ENCODE peak calls at places on chromosomes 13 and 19, in six cellular contexts. One of them, this sample, is unnamed.
A peak's percentile ranks its signal among the peaks of the same experiment; 100 is the strongest.

GRCh38 chr13:30880756-30881155 is 25.3 kb upstream of the MEDAG start:
- DNase-seq in tibial nerve: peak; percentile 62
- DNase-seq in brain microvascular endothelial cell: peak; percentile 89
- DNase-seq in fibroblast of mammary gland: peak; percentile 98
- DNase-seq in body of pancreas: no peak
- DNase-seq in pancreas: no peak
- DNase-seq in this sample: peak; percentile 94

GRCh38 chr19:35845215-35846037 is 6.9 kb downstream of the NPHS1 start:
- DNase-seq in tibial nerve: no peak
- DNase-seq in brain microvascular endothelial cell: no peak
- DNase-seq in fibroblast of mammary gland: peak; percentile 28
- DNase-seq in body of pancreas: peak; percentile 85
- DNase-seq in pancreas: peak; percentile 78
- DNase-seq in this sample: no peak

GRCh38 chr19:51317968-51318367 is 6.5 kb downstream of the IGLON5 start:
- DNase-seq in tibial nerve: no peak
- DNase-seq in brain microvascular endothelial cell: no peak
- DNase-seq in fibroblast of mammary gland: no peak
- DNase-seq in body of pancreas: no peak
- DNase-seq in pancreas: no peak
- DNase-seq in this sample: no peak

GRCh38 chr19:45076029-45076850 is at the start of gene ZNF296:
- DNase-seq in tibial nerve: peak; percentile 30
- DNase-seq in brain microvascular endothelial cell: no peak
- DNase-seq in fibroblast of mammary gland: peak; percentile 31
- DNase-seq in body of pancreas: peak; percentile 88
- DNase-seq in pancreas: peak; percentile 72
- DNase-seq in this sample: peak; percentile 35

GRCh38 chr13:76886292-76887061 is at the start of gene KCTD12:
- DNase-seq in tibial nerve: peak; percentile 78
- DNase-seq in brain microvascular endothelial cell: peak; percentile 69
- DNase-seq in fibroblast of mammary gland: peak; percentile 78
- DNase-seq in body of pancreas: peak; percentile 81
- DNase-seq in pancreas: peak; percentile 70
- DNase-seq in this sample: peak; percentile 84

GRCh38 chr13:46040763-46041162 is 11.8 kb downstream of the ZC3H13 start:
- DNase-seq in tibial nerve: no peak
- DNase-seq in brain microvascular endothelial cell: no peak
- DNase-seq in fibroblast of mammary gland: no peak
- DNase-seq in body of pancreas: no peak
- DNase-seq in pancreas: no peak
- DNase-seq in this sample: peak; percentile 10

GRCh38 chr13:29369060-29369743 is 226.3 kb downstream of the SLC7A1 start:
- DNase-seq in tibial nerve: no peak
- DNase-seq in brain microvascular endothelial cell: peak; percentile 11
- DNase-seq in fibroblast of mammary gland: peak; percentile 50
- DNase-seq in body of pancreas: peak; percentile 16
- DNase-seq in pancreas: no peak
- DNase-seq in this sample: peak; percentile 56

GRCh38 chr19:49019242-49019932 is 2.5 kb upstream of the LHB start:
- DNase-seq in tibial nerve: peak; percentile 25
- DNase-seq in brain microvascular endothelial cell: peak; percentile 22
- DNase-seq in fibroblast of mammary gland: peak; percentile 31
- DNase-seq in body of pancreas: peak; percentile 98
- DNase-seq in pancreas: peak; percentile 80
- DNase-seq in this sample: peak; percentile 28

GRCh38 chr13:109955598-109955997 is 169.2 kb upstream of the IRS2 start:
- DNase-seq in tibial nerve: no peak
- DNase-seq in brain microvascular endothelial cell: peak; percentile 15
- DNase-seq in fibroblast of mammary gland: peak; percentile 28
- DNase-seq in body of pancreas: no peak
- DNase-seq in pancreas: no peak
- DNase-seq in this sample: peak; percentile 58

GRCh38 chr13:72290962-72291681 is 424.1 kb upstream of the DACH1 start:
- DNase-seq in tibial nerve: no peak
- DNase-seq in brain microvascular endothelial cell: peak; percentile 58
- DNase-seq in fibroblast of mammary gland: peak; percentile 12
- DNase-seq in body of pancreas: no peak
- DNase-seq in pancreas: no peak
- DNase-seq in this sample: peak; percentile 44

GRCh38 chr13:36244073-36244472 is 29.7 kb upstream of the SOHLH2 start:
- DNase-seq in tibial nerve: no peak
- DNase-seq in brain microvascular endothelial cell: no peak
- DNase-seq in fibroblast of mammary gland: no peak
- DNase-seq in body of pancreas: no peak
- DNase-seq in pancreas: no peak
- DNase-seq in this sample: no peak

GRCh38 chr13:49098771-49099512 is 121.2 kb upstream of the MLNR start:
- DNase-seq in tibial nerve: no peak
- DNase-seq in brain microvascular endothelial cell: no peak
- DNase-seq in fibroblast of mammary gland: peak; percentile 38
- DNase-seq in body of pancreas: no peak
- DNase-seq in pancreas: no peak
- DNase-seq in this sample: peak; percentile 37

GRCh38 chr13:30061217-30061616 is 210.8 kb upstream of the UBL3 start:
- DNase-seq in tibial nerve: no peak
- DNase-seq in brain microvascular endothelial cell: no peak
- DNase-seq in fibroblast of mammary gland: peak; percentile 47
- DNase-seq in body of pancreas: no peak
- DNase-seq in pancreas: no peak
- DNase-seq in this sample: no peak

GRCh38 chr19:13953021-13953531 is 767 bp downstream of the DCAF15 start:
- DNase-seq in tibial nerve: no peak
- DNase-seq in brain microvascular endothelial cell: no peak
- DNase-seq in fibroblast of mammary gland: peak; percentile 63
- DNase-seq in body of pancreas: no peak
- DNase-seq in pancreas: no peak
- DNase-seq in this sample: peak; percentile 63

GRCh38 chr13:66216723-66217122 is 1013.4 kb downstream of the PCDH9 start:
- DNase-seq in tibial nerve: no peak
- DNase-seq in brain microvascular endothelial cell: peak; percentile 0
- DNase-seq in fibroblast of mammary gland: peak; percentile 46
- DNase-seq in body of pancreas: no peak
- DNase-seq in pancreas: no peak
- DNase-seq in this sample: peak; percentile 17

GRCh38 chr13:47087841-47088240 is 191.0 kb upstream of the HTR2A start:
- DNase-seq in tibial nerve: no peak
- DNase-seq in brain microvascular endothelial cell: peak; percentile 63
- DNase-seq in fibroblast of mammary gland: peak; percentile 87
- DNase-seq in body of pancreas: no peak
- DNase-seq in pancreas: no peak
- DNase-seq in this sample: peak; percentile 26

GRCh38 chr13:48561461-48562224 is 28.8 kb upstream of the RCBTB2 start:
- DNase-seq in tibial nerve: no peak
- DNase-seq in brain microvascular endothelial cell: no peak
- DNase-seq in fibroblast of mammary gland: no peak
- DNase-seq in body of pancreas: no peak
- DNase-seq in pancreas: no peak
- DNase-seq in this sample: no peak

GRCh38 chr13:28475916-28476725 is 18.8 kb downstream of the FLT1 start:
- DNase-seq in tibial nerve: no peak
- DNase-seq in brain microvascular endothelial cell: peak; percentile 85
- DNase-seq in fibroblast of mammary gland: peak; percentile 93
- DNase-seq in body of pancreas: no peak
- DNase-seq in pancreas: no peak
- DNase-seq in this sample: peak; percentile 94

GRCh38 chr19:30690935-30691505 is 318.8 kb downstream of the ZNF536 start:
- DNase-seq in tibial nerve: no peak
- DNase-seq in brain microvascular endothelial cell: no peak
- DNase-seq in fibroblast of mammary gland: no peak
- DNase-seq in body of pancreas: no peak
- DNase-seq in pancreas: no peak
- DNase-seq in this sample: no peak

GRCh38 chr13:47250141-47250540 is 353.3 kb upstream of the HTR2A start:
- DNase-seq in tibial nerve: no peak
- DNase-seq in brain microvascular endothelial cell: peak; percentile 22
- DNase-seq in fibroblast of mammary gland: peak; percentile 98
- DNase-seq in body of pancreas: no peak
- DNase-seq in pancreas: no peak
- DNase-seq in this sample: peak; percentile 92

GRCh38 chr13:19052180-19052579 is 129.4 kb downstream of the TUBA3C start:
- DNase-seq in tibial nerve: no peak
- DNase-seq in brain microvascular endothelial cell: no peak
- DNase-seq in fibroblast of mammary gland: no peak
- DNase-seq in body of pancreas: no peak
- DNase-seq in pancreas: no peak
- DNase-seq in this sample: no peak

GRCh38 chr19:6412111-6412999 is 12.3 kb downstream of the KHSRP start:
- DNase-seq in tibial nerve: no peak
- DNase-seq in brain microvascular endothelial cell: peak; percentile 2
- DNase-seq in fibroblast of mammary gland: no peak
- DNase-seq in body of pancreas: peak; percentile 65
- DNase-seq in pancreas: no peak
- DNase-seq in this sample: peak; percentile 25

GRCh38 chr13:98462946-98463345 is 114.0 kb downstream of the STK24 start:
- DNase-seq in tibial nerve: no peak
- DNase-seq in brain microvascular endothelial cell: no peak
- DNase-seq in fibroblast of mammary gland: no peak
- DNase-seq in body of pancreas: no peak
- DNase-seq in pancreas: no peak
- DNase-seq in this sample: no peak

GRCh38 chr13:101155920-101156319 is 260.4 kb downstream of the NALCN start:
- DNase-seq in tibial nerve: no peak
- DNase-seq in brain microvascular endothelial cell: no peak
- DNase-seq in fibroblast of mammary gland: peak; percentile 16
- DNase-seq in body of pancreas: no peak
- DNase-seq in pancreas: no peak
- DNase-seq in this sample: no peak

GRCh38 chr19:41554902-41555301 is 21.1 kb upstream of the CEACAM21 start:
- DNase-seq in tibial nerve: no peak
- DNase-seq in brain microvascular endothelial cell: no peak
- DNase-seq in fibroblast of mammary gland: no peak
- DNase-seq in body of pancreas: no peak
- DNase-seq in pancreas: no peak
- DNase-seq in this sample: no peak

GRCh38 chr13:111916201-111916600 is 150.7 kb upstream of the SOX1 start:
- DNase-seq in tibial nerve: no peak
- DNase-seq in brain microvascular endothelial cell: no peak
- DNase-seq in fibroblast of mammary gland: no peak
- DNase-seq in body of pancreas: no peak
- DNase-seq in pancreas: no peak
- DNase-seq in this sample: no peak

GRCh38 chr19:54316746-54317107 is 3.8 kb upstream of the LILRA5 start:
- DNase-seq in tibial nerve: no peak
- DNase-seq in brain microvascular endothelial cell: no peak
- DNase-seq in fibroblast of mammary gland: no peak
- DNase-seq in body of pancreas: no peak
- DNase-seq in pancreas: no peak
- DNase-seq in this sample: no peak

GRCh38 chr13:74015137-74015536 is 119.1 kb downstream of the KLF12 start:
- DNase-seq in tibial nerve: no peak
- DNase-seq in brain microvascular endothelial cell: no peak
- DNase-seq in fibroblast of mammary gland: peak; percentile 35
- DNase-seq in body of pancreas: no peak
- DNase-seq in pancreas: no peak
- DNase-seq in this sample: no peak

GRCh38 chr19:15251749-15252397 is 19.6 kb upstream of the EPHX3 start:
- DNase-seq in tibial nerve: peak; percentile 69
- DNase-seq in brain microvascular endothelial cell: peak; percentile 92
- DNase-seq in fibroblast of mammary gland: peak; percentile 98
- DNase-seq in body of pancreas: peak; percentile 60
- DNase-seq in pancreas: peak; percentile 53
- DNase-seq in this sample: peak; percentile 95
- H3K4me3 ChIP-seq in tibial nerve: no peak overlapping the region
- H3K4me3 ChIP-seq in brain microvascular endothelial cell: peak overlapping the region; percentile 38
- H3K4me3 ChIP-seq in fibroblast of mammary gland: no peak overlapping the region
- H3K4me3 ChIP-seq in body of pancreas: no peak overlapping the region
- H3K4me3 ChIP-seq in pancreas: no peak overlapping the region
- H3K4me3 ChIP-seq in this sample: no peak overlapping the region

GRCh38 chr19:5137571-5138124 is 168.7 kb downstream of the KDM4B start:
- DNase-seq in tibial nerve: no peak
- DNase-seq in brain microvascular endothelial cell: no peak
- DNase-seq in fibroblast of mammary gland: no peak
- DNase-seq in body of pancreas: peak; percentile 48
- DNase-seq in pancreas: no peak
- DNase-seq in this sample: no peak

GRCh38 chr19:5137114-5137513 is 168.2 kb downstream of the KDM4B start:
- DNase-seq in tibial nerve: no peak
- DNase-seq in brain microvascular endothelial cell: no peak
- DNase-seq in fibroblast of mammary gland: no peak
- DNase-seq in body of pancreas: no peak
- DNase-seq in pancreas: no peak
- DNase-seq in this sample: no peak

GRCh38 chr19:5136060-5136855 is 167.3 kb downstream of the KDM4B start:
- DNase-seq in tibial nerve: no peak
- DNase-seq in brain microvascular endothelial cell: no peak
- DNase-seq in fibroblast of mammary gland: no peak
- DNase-seq in body of pancreas: no peak
- DNase-seq in pancreas: no peak
- DNase-seq in this sample: no peak

GRCh38 chr19:5141278-5141925 is 172.5 kb downstream of the KDM4B start:
- DNase-seq in tibial nerve: no peak
- DNase-seq in brain microvascular endothelial cell: peak; percentile 37
- DNase-seq in fibroblast of mammary gland: peak; percentile 76
- DNase-seq in body of pancreas: peak; percentile 41
- DNase-seq in pancreas: peak; percentile 57
- DNase-seq in this sample: peak; percentile 7

GRCh38 chr19:5138606-5139594 is 170.0 kb downstream of the KDM4B start:
- DNase-seq in tibial nerve: peak; percentile 33
- DNase-seq in brain microvascular endothelial cell: peak; percentile 94
- DNase-seq in fibroblast of mammary gland: peak; percentile 58
- DNase-seq in body of pancreas: peak; percentile 32
- DNase-seq in pancreas: no peak
- DNase-seq in this sample: peak; percentile 70
- TF ChIP-seq CTCF in tibial nerve: no peak
- TF ChIP-seq CTCF in brain microvascular endothelial cell: peak; percentile 28
- TF ChIP-seq CTCF in fibroblast of mammary gland: no peak
- TF ChIP-seq CTCF in body of pancreas: no peak
- TF ChIP-seq CTCF in pancreas: no peak
- TF ChIP-seq CTCF in this sample: no peak

GRCh38 chr13:26019241-26019640 is 32.6 kb downstream of the SHISA2 start:
- DNase-seq in tibial nerve: no peak
- DNase-seq in brain microvascular endothelial cell: no peak
- DNase-seq in fibroblast of mammary gland: no peak
- DNase-seq in body of pancreas: no peak
- DNase-seq in pancreas: no peak
- DNase-seq in this sample: no peak
- H3K4me3 ChIP-seq in tibial nerve: no peak overlapping the region
- H3K4me3 ChIP-seq in brain microvascular endothelial cell: no peak overlapping the region
- H3K4me3 ChIP-seq in fibroblast of mammary gland: no peak overlapping the region
- H3K4me3 ChIP-seq in body of pancreas: no peak overlapping the region
- H3K4me3 ChIP-seq in pancreas: no peak overlapping the region
- H3K4me3 ChIP-seq in this sample: no peak overlapping the region

DNA sequence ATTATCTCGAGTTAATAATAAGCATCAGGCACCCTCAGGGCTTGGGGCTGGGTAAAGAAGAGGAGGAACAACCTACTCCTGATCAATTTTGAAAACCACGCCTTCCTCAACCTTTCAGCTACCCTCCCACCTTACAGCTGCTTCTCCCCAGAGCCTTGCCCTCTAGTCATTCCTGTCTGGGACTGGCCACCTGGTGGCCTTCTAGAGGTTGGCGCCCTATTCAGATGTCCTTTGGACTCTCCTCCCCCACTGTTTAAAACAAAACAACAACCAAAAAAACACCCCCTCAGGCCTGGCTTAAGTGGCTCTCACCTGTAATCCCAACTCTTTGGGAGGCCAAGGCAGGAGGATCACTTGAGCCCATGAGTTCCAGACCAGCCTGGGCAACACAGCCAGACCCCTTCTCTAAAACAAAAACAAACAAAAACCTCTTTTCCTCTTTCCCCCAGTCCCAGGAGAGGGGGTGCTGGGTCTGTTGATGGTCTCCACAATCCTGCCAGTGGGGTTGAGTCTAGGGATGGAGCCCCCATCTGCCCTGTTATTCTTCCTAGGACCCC is 62.3 kb downstream of the CCDC70 start:
- DNase-seq in tibial nerve: no peak
- DNase-seq in brain microvascular endothelial cell: no peak
- DNase-seq in fibroblast of mammary gland: no peak
- DNase-seq in body of pancreas: no peak
- DNase-seq in pancreas: no peak
- DNase-seq in this sample: no peak
- TF ChIP-seq CTCF in tibial nerve: no peak
- TF ChIP-seq CTCF in brain microvascular endothelial cell: peak; percentile 61
- TF ChIP-seq CTCF in fibroblast of mammary gland: peak; percentile 36
- TF ChIP-seq CTCF in body of pancreas: no peak
- TF ChIP-seq CTCF in pancreas: no peak
- TF ChIP-seq CTCF in this sample: peak; percentile 32